ENCODE peak calls at places on chromosomes 6 and 20, in five cellular contexts. One of them, this sample, is unnamed.

GRCh38 chr20:1898496-1899168 is 3.4 kb downstream of the SIRPA start:
- DNase-seq in activated naive CD4-positive, alpha-beta T cell: no peak
- DNase-seq in H7: no peak
- DNase-seq in T-cell: no peak
- DNase-seq in NCI-H1092 treated with DMSO at 0.1 percent for 48 hours: no peak
- DNase-seq in this sample: no peak

GRCh38 chr20:43988451-43988850 is 73.8 kb downstream of the TOX2 start:
- DNase-seq in NCI-H1092 treated with DMSO at 0.1 percent for 48 hours: no peak
- DNase-seq in T-cell: no peak
- DNase-seq in activated naive CD4-positive, alpha-beta T cell: no peak
- DNase-seq in H7: no peak
- DNase-seq in this sample: no peak

GRCh38 chr6:138113588-138114210 is 6.5 kb upstream of the PERP start:
- DNase-seq in activated naive CD4-positive, alpha-beta T cell: no peak
- DNase-seq in NCI-H1092 treated with DMSO at 0.1 percent for 48 hours: no peak
- DNase-seq in H7: no peak
- DNase-seq in T-cell: no peak
- DNase-seq in this sample: no peak

GRCh38 chr6:34575326-34575725 is 19.2 kb upstream of the SPDEF start:
- DNase-seq in activated naive CD4-positive, alpha-beta T cell: no peak
- DNase-seq in T-cell: no peak
- DNase-seq in H7: peak; percentile 89
- DNase-seq in NCI-H1092 treated with DMSO at 0.1 percent for 48 hours: no peak
- DNase-seq in this sample: no peak

GRCh38 chr6:39225946-39226437 is 3.3 kb downstream of the KCNK5 start:
- DNase-seq in H7: no peak
- DNase-seq in NCI-H1092 treated with DMSO at 0.1 percent for 48 hours: no peak
- DNase-seq in T-cell: peak; percentile 21
- DNase-seq in activated naive CD4-positive, alpha-beta T cell: no peak
- DNase-seq in this sample: peak; percentile 89

GRCh38 chr6:84976516-84977420 is 212.4 kb upstream of the TBX18 start:
- DNase-seq in NCI-H1092 treated with DMSO at 0.1 percent for 48 hours: peak; percentile 5
- DNase-seq in H7: no peak
- DNase-seq in T-cell: no peak
- DNase-seq in activated naive CD4-positive, alpha-beta T cell: no peak
- DNase-seq in this sample: no peak

GRCh38 chr6:72824833-72825232 is 203.0 kb downstream of the KCNQ5 start:
- DNase-seq in activated naive CD4-positive, alpha-beta T cell: no peak
- DNase-seq in T-cell: no peak
- DNase-seq in NCI-H1092 treated with DMSO at 0.1 percent for 48 hours: no peak
- DNase-seq in H7: no peak
- DNase-seq in this sample: no peak

GRCh38 chr6:90411292-90411781 is 114.7 kb upstream of the BACH2 start:
- DNase-seq in NCI-H1092 treated with DMSO at 0.1 percent for 48 hours: no peak
- DNase-seq in H7: peak; percentile 37
- DNase-seq in activated naive CD4-positive, alpha-beta T cell: no peak
- DNase-seq in T-cell: peak; percentile 40
- DNase-seq in this sample: no peak

GRCh38 chr6:161393839-161394364 is 120.0 kb upstream of the AGPAT4 start:
- DNase-seq in NCI-H1092 treated with DMSO at 0.1 percent for 48 hours: peak; percentile 83
- DNase-seq in T-cell: peak; percentile 55
- DNase-seq in activated naive CD4-positive, alpha-beta T cell: no peak
- DNase-seq in H7: peak; percentile 66
- DNase-seq in this sample: peak; percentile 83

GRCh38 chr20:25051386-25052155 is 6.4 kb downstream of the ACSS1 start:
- DNase-seq in NCI-H1092 treated with DMSO at 0.1 percent for 48 hours: no peak
- DNase-seq in activated naive CD4-positive, alpha-beta T cell: no peak
- DNase-seq in H7: no peak
- DNase-seq in T-cell: no peak
- DNase-seq in this sample: no peak

GRCh38 chr20:46929902-46930301 is 35.3 kb downstream of the EYA2 start:
- DNase-seq in activated naive CD4-positive, alpha-beta T cell: no peak
- DNase-seq in H7: no peak
- DNase-seq in NCI-H1092 treated with DMSO at 0.1 percent for 48 hours: no peak
- DNase-seq in T-cell: no peak
- DNase-seq in this sample: no peak

GRCh38 chr20:53708129-53708968 is 114.7 kb upstream of the ZNF217 start:
- DNase-seq in H7: no peak
- DNase-seq in T-cell: no peak
- DNase-seq in activated naive CD4-positive, alpha-beta T cell: no peak
- DNase-seq in NCI-H1092 treated with DMSO at 0.1 percent for 48 hours: no peak
- DNase-seq in this sample: peak; percentile 68

GRCh38 chr6:28161410-28162079 is 19.9 kb downstream of the ZKSCAN8 start:
- DNase-seq in T-cell: peak; percentile 77
- DNase-seq in activated naive CD4-positive, alpha-beta T cell: peak; percentile 45
- DNase-seq in H7: peak; percentile 89
- DNase-seq in NCI-H1092 treated with DMSO at 0.1 percent for 48 hours: no peak
- DNase-seq in this sample: peak; percentile 86

GRCh38 chr20:19975436-19975799 is 41.7 kb upstream of the NAA20 start:
- DNase-seq in activated naive CD4-positive, alpha-beta T cell: no peak
- DNase-seq in T-cell: no peak
- DNase-seq in H7: peak; percentile 22
- DNase-seq in NCI-H1092 treated with DMSO at 0.1 percent for 48 hours: no peak
- DNase-seq in this sample: no peak

GRCh38 chr20:18504479-18505060 is 3.2 kb upstream of the SEC23B start:
- DNase-seq in H7: no peak
- DNase-seq in activated naive CD4-positive, alpha-beta T cell: no peak
- DNase-seq in NCI-H1092 treated with DMSO at 0.1 percent for 48 hours: no peak
- DNase-seq in T-cell: no peak
- DNase-seq in this sample: no peak

GRCh38 chr6:119126826-119127225 is 48.4 kb upstream of the FAM184A start:
- DNase-seq in NCI-H1092 treated with DMSO at 0.1 percent for 48 hours: no peak
- DNase-seq in T-cell: no peak
- DNase-seq in H7: no peak
- DNase-seq in activated naive CD4-positive, alpha-beta T cell: no peak
- DNase-seq in this sample: no peak

GRCh38 chr20:44295995-44296394 is 15.0 kb downstream of the FITM2 start:
- DNase-seq in H7: no peak
- DNase-seq in T-cell: no peak
- DNase-seq in activated naive CD4-positive, alpha-beta T cell: no peak
- DNase-seq in NCI-H1092 treated with DMSO at 0.1 percent for 48 hours: peak; percentile 62
- DNase-seq in this sample: no peak

GRCh38 chr6:75691012-75691411 is 58.0 kb upstream of the MYO6 start:
- DNase-seq in T-cell: no peak
- DNase-seq in H7: no peak
- DNase-seq in NCI-H1092 treated with DMSO at 0.1 percent for 48 hours: no peak
- DNase-seq in activated naive CD4-positive, alpha-beta T cell: no peak
- DNase-seq in this sample: no peak

GRCh38 chr20:40849456-40849855 is 160.4 kb upstream of the MAFB start:
- DNase-seq in T-cell: no peak
- DNase-seq in NCI-H1092 treated with DMSO at 0.1 percent for 48 hours: no peak
- DNase-seq in H7: no peak
- DNase-seq in activated naive CD4-positive, alpha-beta T cell: no peak
- DNase-seq in this sample: no peak

GRCh38 chr6:17091122-17091521 is 10.7 kb upstream of the STMND1 start:
- DNase-seq in H7: no peak
- DNase-seq in activated naive CD4-positive, alpha-beta T cell: no peak
- DNase-seq in NCI-H1092 treated with DMSO at 0.1 percent for 48 hours: no peak
- DNase-seq in T-cell: no peak
- DNase-seq in this sample: no peak

GRCh38 chr6:102812242-102812641 is 1418.7 kb downstream of the GRIK2 start:
- DNase-seq in T-cell: no peak
- DNase-seq in H7: no peak
- DNase-seq in activated naive CD4-positive, alpha-beta T cell: no peak
- DNase-seq in NCI-H1092 treated with DMSO at 0.1 percent for 48 hours: no peak
- DNase-seq in this sample: no peak

GRCh38 chr6:164109770-164110140 is 695.2 kb downstream of the QKI start:
- DNase-seq in T-cell: no peak
- DNase-seq in H7: peak; percentile 82
- DNase-seq in activated naive CD4-positive, alpha-beta T cell: no peak
- DNase-seq in NCI-H1092 treated with DMSO at 0.1 percent for 48 hours: no peak
- DNase-seq in this sample: no peak

GRCh38 chr20:60447703-60448102 is 489.5 kb downstream of the CDH26 start:
- DNase-seq in H7: no peak
- DNase-seq in NCI-H1092 treated with DMSO at 0.1 percent for 48 hours: no peak
- DNase-seq in T-cell: no peak
- DNase-seq in activated naive CD4-positive, alpha-beta T cell: no peak
- DNase-seq in this sample: no peak

GRCh38 chr20:24955045-24955444 is 6.0 kb downstream of the CST7 start:
- DNase-seq in activated naive CD4-positive, alpha-beta T cell: no peak
- DNase-seq in T-cell: no peak
- DNase-seq in H7: peak; percentile 35
- DNase-seq in NCI-H1092 treated with DMSO at 0.1 percent for 48 hours: no peak
- DNase-seq in this sample: peak; percentile 55

GRCh38 chr6:66662196-66662595 is 955.2 kb upstream of the EYS start:
- DNase-seq in H7: peak; percentile 22
- DNase-seq in NCI-H1092 treated with DMSO at 0.1 percent for 48 hours: no peak
- DNase-seq in T-cell: no peak
- DNase-seq in activated naive CD4-positive, alpha-beta T cell: no peak
- DNase-seq in this sample: no peak

GRCh38 chr6:168145747-168146596 is 67.0 kb upstream of the FRMD1 start:
- DNase-seq in T-cell: no peak
- DNase-seq in activated naive CD4-positive, alpha-beta T cell: no peak
- DNase-seq in NCI-H1092 treated with DMSO at 0.1 percent for 48 hours: peak; percentile 49
- DNase-seq in H7: no peak
- DNase-seq in this sample: no peak

GRCh38 chr6:128723667-128724066 is 159.3 kb upstream of the LAMA2 start:
- DNase-seq in NCI-H1092 treated with DMSO at 0.1 percent for 48 hours: no peak
- DNase-seq in T-cell: no peak
- DNase-seq in activated naive CD4-positive, alpha-beta T cell: no peak
- DNase-seq in H7: no peak
- DNase-seq in this sample: no peak

GRCh38 chr6:118509009-118509617 is 39.0 kb upstream of the PLN start:
- DNase-seq in T-cell: no peak
- DNase-seq in H7: peak; percentile 13
- DNase-seq in NCI-H1092 treated with DMSO at 0.1 percent for 48 hours: peak; percentile 66
- DNase-seq in activated naive CD4-positive, alpha-beta T cell: no peak
- DNase-seq in this sample: no peak

GRCh38 chr6:134935076-134935475 is 14.8 kb downstream of the ALDH8A1 start:
- DNase-seq in T-cell: no peak
- DNase-seq in activated naive CD4-positive, alpha-beta T cell: no peak
- DNase-seq in NCI-H1092 treated with DMSO at 0.1 percent for 48 hours: no peak
- DNase-seq in H7: no peak
- DNase-seq in this sample: no peak

This sample was measured in activated CD8-positive, alpha-beta T cell treated with anti-CD3 and anti-CD28 coated beads, Interleukin-2, amount 10 ng/mL, durations not matched to agents 7 days and 5 days.